ENCODE peak calls at places on chromosomes 2 and 18, in seven cellular contexts. V is activated B cell treated with CpG ODN at 0.5 μM for 24 hours, J is OCI-LY7, P is epithelial cell of esophagus, G is tibial nerve, K is adrenal gland, L is HFFc6. A is an unnamed sample.

GRCh38 chr18:24727685-24728084 is 267.2 kb downstream of the HRH4 start:
- DNase-seq in V (no peak), J (peak; percentile 27), P (no peak), G (no peak), K (no peak), L (no peak), A (no peak)

GRCh38 chr18:39455300-39455699 is 1889.7 kb upstream of the CELF4 start:
- DNase-seq in V (no peak), J (no peak), P (peak; percentile 96), G (no peak), K (no peak), L (peak; percentile 45), A (no peak)

GRCh38 chr2:3641181-3641580 is 16.8 kb upstream of the ALLC start:
- DNase-seq in V (no peak), J (no peak), P (no peak), G (no peak), K (no peak), L (no peak), A (no peak)

GRCh38 chr2:172540421-172540820 is 15.5 kb upstream of the PDK1 start:
- DNase-seq in V (no peak), J (no peak), P (no peak), G (no peak), K (no peak), L (peak; percentile 8), A (no peak)

GRCh38 chr2:151410485-151410833 is 757 bp downstream of the RIF1 start:
- DNase-seq in V (no peak), J (peak; percentile 58), P (peak; percentile 43), G (peak; percentile 12), K (peak; percentile 24), L (no peak), A (peak; percentile 60)

GRCh38 chr2:8259106-8259840 is 422.6 kb upstream of the ID2 start:
- DNase-seq in V (no peak), J (no peak), P (no peak), G (peak; percentile 48), K (peak; percentile 32), L (no peak), A (no peak)

GRCh38 chr2:201882353-201883095 is 76.2 kb downstream of the CDK15 start:
- DNase-seq in V (no peak), J (peak; percentile 43), P (no peak), G (no peak), K (peak; percentile 10), L (peak; percentile 61), A (no peak)

GRCh38 chr2:67453365-67453764 is 56.2 kb downstream of the ETAA1 start:
- DNase-seq in V (no peak), J (no peak), P (peak; percentile 74), G (no peak), K (peak; percentile 17), L (peak; percentile 69), A (no peak)

GRCh38 chr2:30862054-30862651 is 54.9 kb upstream of the CAPN13 start:
- DNase-seq in V (no peak), J (peak; percentile 79), P (peak; percentile 83), G (peak; percentile 59), K (peak; percentile 85), L (peak; percentile 68), A (peak; percentile 62)

GRCh38 chr2:72981516-72981915 is 64.2 kb downstream of the EMX1 start:
- DNase-seq in V (no peak), J (no peak), P (no peak), G (no peak), K (no peak), L (no peak), A (no peak)

GRCh38 chr2:206088248-206088647 is 2.3 kb upstream of the INO80D start:
- DNase-seq in V (no peak), J (no peak), P (no peak), G (no peak), K (no peak), L (no peak), A (no peak)

GRCh38 chr18:54918060-54918459 is 41.2 kb downstream of the CCDC68 start:
- DNase-seq in V (no peak), J (no peak), P (no peak), G (no peak), K (no peak), L (no peak), A (no peak)

GRCh38 chr2:111148225-111148873 is 27.6 kb downstream of the BCL2L11 start:
- DNase-seq in V (no peak), J (no peak), P (no peak), G (no peak), K (no peak), L (no peak), A (no peak)

GRCh38 chr18:46831434-46831833 is 74.6 kb upstream of the ST8SIA5 start:
- DNase-seq in V (no peak), J (no peak), P (no peak), G (no peak), K (no peak), L (no peak), A (no peak)

GRCh38 chr2:20314562-20315521 is 35.8 kb downstream of the PUM2 start:
- DNase-seq in V (no peak), J (no peak), P (peak; percentile 54), G (no peak), K (no peak), L (no peak), A (no peak)

GRCh38 chr18:49613741-49614151 is 51.9 kb downstream of the LIPG start:
- DNase-seq in V (no peak), J (no peak), P (peak; percentile 32), G (no peak), K (no peak), L (no peak), A (no peak)

GRCh38 chr18:31581498-31582197 is 10.0 kb upstream of the TTR start:
- DNase-seq in V (no peak), J (no peak), P (peak; percentile 19), G (no peak), K (peak; percentile 18), L (no peak), A (no peak)

GRCh38 chr2:85668009-85668856 is at the start of gene SFTPB:
- DNase-seq in V (no peak), J (no peak), P (no peak), G (no peak), K (no peak), L (no peak), A (no peak)

GRCh38 chr2:217954469-217954868 is 48.3 kb downstream of the TNS1 start:
- DNase-seq in V (no peak), J (no peak), P (no peak), G (no peak), K (peak; percentile 72), L (no peak), A (no peak)

GRCh38 chr2:39593439-39594393 is 72.0 kb upstream of the TMEM178A start:
- DNase-seq in V (no peak), J (peak; percentile 26), P (peak; percentile 71), G (peak; percentile 8), K (peak; percentile 58), L (peak; percentile 75), A (peak; percentile 36)
- TF ChIP-seq CTCF in V (no peak), J (peak; percentile 47), P (peak; percentile 76), G (no peak), K (peak; percentile 38), L (peak; percentile 84), A (no peak)

DNA sequence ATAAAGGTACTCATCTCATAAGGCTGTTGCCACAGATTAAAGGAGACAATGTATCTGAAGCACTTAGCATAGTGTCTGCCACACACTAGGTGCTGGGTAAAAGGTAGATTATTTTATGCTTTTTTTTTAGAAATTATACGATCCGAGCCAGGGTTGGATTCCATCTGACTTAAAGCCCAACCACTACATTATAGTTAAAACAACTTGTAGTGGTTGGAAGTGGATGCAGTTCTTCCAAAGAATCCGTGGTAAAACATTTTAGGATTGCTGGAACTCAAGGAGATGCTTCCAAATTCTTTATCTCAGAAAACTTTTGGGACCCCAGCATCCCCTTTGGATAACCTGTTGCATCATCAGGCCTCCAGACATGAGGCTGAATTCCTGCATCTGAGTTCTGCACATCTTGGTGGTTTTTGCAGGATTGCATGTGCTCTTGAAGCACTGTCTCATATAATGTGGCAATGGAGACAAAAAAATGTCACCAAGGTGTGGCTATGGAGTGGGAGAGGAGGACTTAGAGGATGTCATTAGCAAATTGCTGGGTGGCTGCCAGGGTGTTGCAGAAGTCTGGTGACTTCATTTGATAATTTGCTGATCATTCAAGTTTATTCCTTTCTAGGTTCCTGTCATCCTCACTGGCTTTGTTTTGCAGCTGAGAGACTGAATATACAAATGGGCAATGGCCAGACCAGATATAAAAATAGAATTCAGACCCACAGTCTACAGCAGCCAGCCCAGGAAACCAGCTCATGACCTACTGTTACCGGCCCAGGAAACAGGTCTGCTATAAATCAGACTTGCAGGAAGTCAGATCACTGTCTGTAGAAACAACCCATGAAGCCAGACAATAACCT is 207.8 kb downstream of the BCL2 start:
- DNase-seq in V (no peak), J (peak; percentile 1), P (no peak), G (peak; percentile 25), K (peak; percentile 18), L (no peak), A (no peak)
- TF ChIP-seq CTCF in V (no peak), J (no peak), P (no peak), G (no peak), K (no peak), L (no peak), A (no peak)

GRCh38 chr2:10814571-10815331 is 2.2 kb upstream of the PDIA6 start:
- DNase-seq in V (no peak), J (no peak), P (no peak), G (no peak), K (no peak), L (no peak), A (no peak)

GRCh38 chr2:10819714-10820314 is 7.2 kb upstream of the PDIA6 start:
- DNase-seq in V (no peak), J (no peak), P (no peak), G (no peak), K (no peak), L (no peak), A (no peak)

GRCh38 chr2:10820562-10820961 is 8.0 kb upstream of the PDIA6 start:
- DNase-seq in V (no peak), J (no peak), P (no peak), G (no peak), K (no peak), L (no peak), A (no peak)

GRCh38 chr2:10818986-10819385 is 6.4 kb upstream of the PDIA6 start:
- DNase-seq in V (no peak), J (no peak), P (peak; percentile 48), G (no peak), K (no peak), L (no peak), A (no peak)

DNA sequence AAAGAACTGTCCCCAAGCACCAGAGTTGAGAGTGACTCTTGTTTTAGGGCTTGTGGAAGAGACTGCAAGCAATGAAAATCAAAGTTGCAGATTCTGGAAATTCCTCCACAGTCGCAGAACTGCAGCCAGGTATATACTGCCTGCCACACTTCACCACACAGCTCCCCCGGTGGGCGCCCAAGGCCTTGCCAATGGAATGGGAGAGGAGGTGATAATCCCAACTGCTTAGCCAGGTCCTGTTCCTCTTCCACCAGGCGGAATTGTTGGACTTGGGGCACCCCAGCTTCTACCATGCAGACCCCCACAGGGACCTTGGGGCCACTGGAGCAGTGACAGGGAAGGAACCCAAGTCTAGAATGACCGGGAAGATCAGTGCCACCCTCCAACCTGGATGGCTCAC is 4.8 kb upstream of the PDIA6 start:
- DNase-seq in V (no peak), J (no peak), P (peak; percentile 27), G (no peak), K (no peak), L (no peak), A (no peak)
- TF ChIP-seq CTCF in V (no peak), J (peak; percentile 25), P (peak; percentile 34), G (no peak), K (no peak), L (peak; percentile 64), A (peak; percentile 24)

DNA sequence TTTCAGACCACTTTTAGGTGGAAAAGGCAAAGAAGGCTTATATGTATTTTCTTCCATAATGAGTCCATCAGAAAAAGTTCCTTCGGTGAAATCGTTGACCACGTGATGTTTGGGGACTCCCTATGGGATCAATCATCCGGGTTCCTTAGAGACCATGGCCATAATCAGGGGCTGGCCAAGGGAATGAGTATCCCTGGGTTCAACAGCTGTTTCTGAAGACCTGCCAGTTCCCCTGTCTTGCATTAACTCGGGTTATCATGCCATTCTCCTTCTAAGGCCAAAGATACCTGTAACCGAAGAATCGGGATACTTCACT is 18.7 kb upstream of the TMEM177 start:
- DNase-seq in V (no peak), J (no peak), P (no peak), G (no peak), K (no peak), L (no peak), A (no peak)
- TF ChIP-seq CTCF in V (no peak), J (peak; percentile 11), P (no peak), G (no peak), K (no peak), L (peak; percentile 52), A (no peak)

A was measured in GM13976.